ENCODE peak calls at places on chromosomes 4 and X, in eight cellular contexts. K, H, P, T, X, N, F and Q are unnamed samples.

GRCh38 chr4:37675587-37676290 is 10.4 kb downstream of the RELL1 start:
- DNase-seq in X (no peak), H (no peak), N (no peak), P (no peak), F (no peak), K (no peak), T (no peak), Q (no peak)

GRCh38 chrX:115948018-115948923 is 222.3 kb upstream of the AGTR2 start:
- DNase-seq in K (no peak), X (no peak), H (no peak), F (no peak), P (no peak), N (no peak), T (peak), Q (no peak)

GRCh38 chr4:138707746-138708145 is 307.8 kb upstream of the NOCT start:
- DNase-seq in X (no peak), H (no peak), N (no peak), T (no peak), K (no peak), P (peak), F (no peak), Q (peak)

GRCh38 chrX:141642979-141643378 is 53.5 kb downstream of the SPANXA2 start:
- DNase-seq in F (no peak), P (peak), K (peak), T (no peak), X (no peak), H (no peak), N (no peak), Q (peak)

GRCh38 chrX:16914058-16914457 is 32.4 kb upstream of the REPS2 start:
- DNase-seq in X (no peak), F (no peak), T (no peak), P (no peak), H (no peak), N (no peak), K (no peak), Q (no peak)

GRCh38 chr4:18138076-18138665 is 116.6 kb upstream of the LCORL start:
- DNase-seq in F (peak), X (no peak), N (no peak), H (no peak), T (no peak), P (no peak), K (no peak), Q (no peak)

GRCh38 chr4:90715242-90715641 is 588.0 kb downstream of the CCSER1 start:
- DNase-seq in H (no peak), F (no peak), X (no peak), N (no peak), T (no peak), P (no peak), K (no peak), Q (no peak)

GRCh38 chr4:113467581-113467980 is 294.0 kb downstream of the CAMK2D start:
- DNase-seq in H (no peak), P (peak), K (no peak), N (no peak), X (no peak), F (no peak), T (peak), Q (peak)

GRCh38 chr4:179692251-179692650 is 2250.0 kb upstream of the AGA start:
- DNase-seq in T (no peak), X (no peak), K (no peak), F (no peak), N (no peak), P (no peak), H (no peak), Q (peak)

GRCh38 chrX:130049821-130050220 is 60.5 kb downstream of the ELF4 start:
- DNase-seq in P (no peak), K (no peak), H (no peak), N (no peak), F (no peak), X (no peak), T (no peak), Q (no peak)

GRCh38 chrX:40109288-40110008 is 11.7 kb upstream of the BCOR start:
- DNase-seq in N (peak), P (peak), T (peak), K (peak), F (peak), X (peak), H (no peak), Q (no peak)

GRCh38 chr4:121709766-121710405 is 13.1 kb upstream of the ANXA5 start:
- DNase-seq in F (no peak), H (no peak), K (no peak), P (no peak), N (no peak), T (no peak), X (no peak), Q (no peak)

GRCh38 chrX:13081385-13082285 is 37.2 kb upstream of the FAM9C start:
- DNase-seq in N (no peak), T (no peak), K (no peak), H (no peak), F (no peak), X (no peak), P (peak), Q (no peak)

GRCh38 chr4:101020956-101021355 is 326.4 kb downstream of the PPP3CA start:
- DNase-seq in P (peak), T (no peak), X (no peak), H (no peak), N (no peak), F (no peak), K (peak), Q (peak)

GRCh38 chrX:110086916-110087484 is 84.1 kb downstream of the TMEM164 start:
- DNase-seq in X (no peak), F (no peak), T (no peak), N (no peak), P (peak), K (peak), H (no peak), Q (peak)

GRCh38 chrX:12685541-12685940 is 105.7 kb upstream of the PRPS2 start:
- DNase-seq in F (no peak), T (no peak), P (peak), K (no peak), N (no peak), X (no peak), H (no peak), Q (no peak)